ENCODE peak calls at places on chromosomes 12 and 14, in nine cellular contexts. R is IMR-90, S is fibroblast of gingiva, G is progenitor cell of endocrine pancreas, P is skeletal muscle cell, H is substantia nigra, W is RWPE1, Q is choroid plexus epithelial cell, K is NCI-H1092 treated with DMSO at 0.1 percent for 48 hours. X is an unnamed sample.

GRCh38 chr14:76257111-76257803 is 105.5 kb downstream of the GPATCH2L start:
- DNase-seq in S (peak; percentile 70), G (no peak), H (no peak), K (no peak), R (no peak), Q (peak; percentile 85), W (no peak), P (peak; percentile 74), X (no peak)

GRCh38 chr14:57501039-57501557 is 7.4 kb upstream of the CCDC198 start:
- DNase-seq in R (no peak), S (no peak), P (no peak), K (no peak), H (no peak), Q (no peak), W (peak; percentile 38), G (no peak), X (no peak)

GRCh38 chr12:82873951-82874350 is 187.2 kb downstream of the TMTC2 start:
- DNase-seq in S (no peak), R (no peak), W (no peak), G (no peak), H (no peak), Q (peak; percentile 8), K (no peak), P (no peak), X (no peak)

GRCh38 chr12:88756153-88756552 is 175.9 kb upstream of the KITLG start:
- DNase-seq in Q (no peak), R (no peak), W (no peak), S (no peak), K (no peak), G (no peak), P (no peak), H (no peak), X (no peak)

GRCh38 chr12:70822431-70822830 is 98.1 kb downstream of the PTPRR start:
- DNase-seq in H (no peak), Q (no peak), S (no peak), P (no peak), K (no peak), G (no peak), R (no peak), W (no peak), X (no peak)

GRCh38 chr14:29548948-29549370 is 378.7 kb downstream of the PRKD1 start:
- DNase-seq in R (peak; percentile 77), W (peak; percentile 61), G (no peak), Q (peak; percentile 90), K (peak; percentile 91), H (no peak), P (peak; percentile 41), S (peak; percentile 66), X (peak; percentile 34)

GRCh38 chr12:46977976-46978375 is 101.4 kb upstream of the PCED1B start:
- DNase-seq in G (no peak), S (no peak), Q (no peak), W (no peak), K (no peak), R (no peak), P (no peak), H (no peak), X (no peak)

GRCh38 chr12:94427520-94428381 is 31.9 kb downstream of the CEP83 start:
- DNase-seq in W (no peak), S (peak; percentile 84), K (peak; percentile 75), P (peak; percentile 66), H (no peak), G (no peak), R (peak; percentile 82), Q (peak; percentile 86), X (peak; percentile 15)

GRCh38 chr12:48442191-48442828 is 30.0 kb upstream of the ANP32D start:
- DNase-seq in Q (no peak), W (no peak), K (no peak), H (no peak), R (no peak), P (no peak), S (no peak), G (no peak), X (no peak)

GRCh38 chr12:108806350-108806749 is 51.0 kb downstream of the SSH1 start:
- DNase-seq in R (peak; percentile 40), W (no peak), K (no peak), S (peak; percentile 26), H (no peak), G (no peak), Q (peak; percentile 74), P (peak; percentile 58), X (no peak)

GRCh38 chr14:102805941-102806340 is 28.7 kb downstream of the TRAF3 start:
- DNase-seq in P (no peak), Q (no peak), R (no peak), H (no peak), K (no peak), W (no peak), S (no peak), G (no peak), X (no peak)

GRCh38 chr14:20489093-20489994 is 16.0 kb upstream of the RNASE10 start:
- DNase-seq in R (peak; percentile 28), G (no peak), Q (peak; percentile 43), K (no peak), H (no peak), S (no peak), P (no peak), W (peak; percentile 37), X (no peak)

GRCh38 chr12:62525306-62525705 is 58.7 kb downstream of the MON2 start:
- DNase-seq in H (no peak), K (no peak), R (no peak), W (no peak), P (no peak), Q (no peak), G (no peak), S (no peak), X (no peak)

GRCh38 chr12:92810370-92810769 is 107.6 kb downstream of the PLEKHG7 start:
- DNase-seq in H (no peak), P (no peak), G (no peak), S (no peak), R (no peak), W (no peak), K (no peak), Q (no peak), X (peak; percentile 46)

GRCh38 chr12:27333311-27334009 is 824 bp downstream of the BMAL2 start:
- DNase-seq in R (no peak), P (no peak), S (no peak), H (no peak), Q (peak; percentile 8), G (peak; percentile 44), K (peak; percentile 31), W (peak; percentile 26), X (peak; percentile 53)

GRCh38 chr14:33477752-33478151 is 473.1 kb downstream of the EGLN3 start:
- DNase-seq in P (no peak), R (no peak), W (no peak), G (no peak), K (peak; percentile 7), H (no peak), Q (no peak), S (no peak), X (no peak)

GRCh38 chr14:55816225-55816624 is 236.2 kb downstream of the KTN1 start:
- DNase-seq in K (no peak), S (no peak), Q (no peak), W (no peak), H (no peak), P (no peak), G (no peak), R (no peak), X (no peak)

GRCh38 chr14:33647385-33647786 is 303.5 kb downstream of the EGLN3 start:
- DNase-seq in P (peak; percentile 95), S (peak; percentile 86), K (no peak), R (peak; percentile 91), W (peak; percentile 87), G (no peak), H (no peak), Q (peak; percentile 98), X (no peak)

GRCh38 chr12:110750784-110751461 is 8.2 kb upstream of the PPP1CC start:
- DNase-seq in G (no peak), R (no peak), H (no peak), S (peak; percentile 40), W (no peak), K (no peak), P (no peak), Q (no peak), X (no peak)

GRCh38 chr12:92721130-92721529 is 18.3 kb downstream of the PLEKHG7 start:
- DNase-seq in W (no peak), R (peak; percentile 33), G (no peak), Q (peak; percentile 49), P (no peak), S (no peak), K (no peak), H (no peak), X (no peak)

GRCh38 chr12:132866251-132866828 is 21.1 kb downstream of the CHFR start:
- DNase-seq in H (no peak), R (peak; percentile 73), S (peak; percentile 72), K (no peak), W (peak; percentile 15), P (peak; percentile 58), G (no peak), Q (peak; percentile 85), X (no peak)

GRCh38 chr12:3797649-3798048 is 44.7 kb upstream of the CRACR2A start:
- DNase-seq in Q (no peak), G (no peak), R (no peak), S (no peak), P (no peak), W (no peak), H (no peak), K (no peak), X (no peak)

GRCh38 chr12:10069099-10069498 is 29.7 kb downstream of the CLEC1A start:
- DNase-seq in W (no peak), Q (no peak), G (no peak), R (peak; percentile 28), S (no peak), H (no peak), K (no peak), P (peak; percentile 4), X (no peak)

GRCh38 chr12:113833422-113833821 is 132.7 kb downstream of the RBM19 start:
- DNase-seq in P (no peak), S (no peak), K (no peak), W (no peak), R (no peak), G (no peak), H (no peak), Q (no peak), X (no peak)

GRCh38 chr14:94780536-94781404 is 10.9 kb upstream of the GSC start:
- DNase-seq in Q (no peak), R (no peak), G (no peak), P (no peak), K (no peak), S (no peak), W (no peak), H (no peak), X (no peak)

GRCh38 chr12:79886917-79887519 is 47.9 kb downstream of the PPP1R12A start:
- DNase-seq in Q (peak; percentile 80), R (peak; percentile 66), S (peak; percentile 45), H (no peak), W (peak; percentile 14), G (no peak), P (peak; percentile 6), K (peak; percentile 39), X (no peak)

GRCh38 chr14:71574976-71575375 is 357.3 kb upstream of the RGS6 start:
- DNase-seq in P (peak; percentile 64), W (peak; percentile 38), S (peak; percentile 68), Q (peak; percentile 94), R (peak; percentile 92), H (no peak), K (no peak), G (no peak), X (no peak)

GRCh38 chr12:75933136-75933535 is 98.4 kb downstream of the PHLDA1 start:
- DNase-seq in G (no peak), P (peak; percentile 85), W (peak; percentile 55), K (no peak), H (no peak), S (peak; percentile 91), R (peak; percentile 96), Q (peak; percentile 93), X (no peak)

GRCh38 chr12:28536088-28536487 is 345.8 kb downstream of the CCDC91 start:
- DNase-seq in K (no peak), G (no peak), R (peak; percentile 85), P (peak; percentile 47), Q (peak; percentile 90), W (peak; percentile 6), H (no peak), S (peak; percentile 87), X (no peak)

GRCh38 chr12:23204933-23205778 is 580.2 kb downstream of the ETNK1 start:
- DNase-seq in H (no peak), K (peak; percentile 76), R (peak; percentile 67), P (peak; percentile 23), S (peak; percentile 62), Q (peak; percentile 86), W (peak; percentile 51), G (no peak), X (peak; percentile 61)

GRCh38 chr14:29652586-29652985 is 275.1 kb downstream of the PRKD1 start:
- DNase-seq in R (peak; percentile 6), Q (peak; percentile 44), P (no peak), S (peak; percentile 10), K (no peak), H (no peak), G (no peak), W (no peak), X (no peak)